ENCODE peak calls at places on chromosome 15, in seven cellular contexts. X is testis, L is right lobe of liver, H is heart left ventricle, Z is Peyer's patch, S is left lung, I is thoracic aorta. R is an unnamed sample.

GRCh38 chr15:43150171-43150929 is 17.0 kb downstream of the TMEM62 start:
- DNase-seq in X (no peak), L (no peak), H (no peak), Z (no peak), S (no peak), I (no peak), R (no peak)

GRCh38 chr15:25859838-25860645 is 3.1 kb downstream of the ATP10A start:
- DNase-seq in X (no peak), L (no peak), H (no peak), Z (no peak), S (no peak), I (no peak), R (no peak)

GRCh38 chr15:41022487-41023090 is 69.3 kb downstream of the CHAC1 start:
- DNase-seq in X (peak; percentile 34), L (no peak), H (no peak), Z (no peak), S (no peak), I (no peak), R (peak; percentile 79)

GRCh38 chr15:92111756-92112155 is 258.2 kb downstream of the SLCO3A1 start:
- DNase-seq in X (no peak), L (no peak), H (no peak), Z (no peak), S (no peak), I (no peak), R (no peak)

GRCh38 chr15:60773893-60774292 is 295.0 kb upstream of the ICE2 start:
- DNase-seq in X (no peak), L (no peak), H (no peak), Z (no peak), S (no peak), I (no peak), R (no peak)

GRCh38 chr15:68503791-68504720 is 72.1 kb upstream of the ITGA11 start:
- DNase-seq in X (no peak), L (no peak), H (no peak), Z (no peak), S (no peak), I (no peak), R (peak; percentile 53)

GRCh38 chr15:43292375-43293078 is 25.8 kb upstream of the TGM5 start:
- DNase-seq in X (no peak), L (no peak), H (no peak), Z (no peak), S (no peak), I (no peak), R (no peak)

GRCh38 chr15:101068961-101069734 is 150.0 kb downstream of the LRRK1 start:
- DNase-seq in X (peak; percentile 38), L (peak; percentile 39), H (peak; percentile 25), Z (no peak), S (peak; percentile 31), I (no peak), R (peak; percentile 93)

GRCh38 chr15:83365370-83365938 is 81.0 kb upstream of the BNC1 start:
- DNase-seq in X (peak; percentile 43), L (no peak), H (no peak), Z (no peak), S (peak; percentile 44), I (no peak), R (peak; percentile 72)

GRCh38 chr15:28281876-28282275 is 40.1 kb downstream of the HERC2 start:
- DNase-seq in X (no peak), L (no peak), H (no peak), Z (no peak), S (no peak), I (no peak), R (no peak)

GRCh38 chr15:44296625-44297524 is 8.4 kb downstream of the GOLM2 start:
- DNase-seq in X (no peak), L (no peak), H (no peak), Z (no peak), S (no peak), I (no peak), R (no peak)

GRCh38 chr15:70435369-70435768 is 328.0 kb downstream of the UACA start:
- DNase-seq in X (no peak), L (no peak), H (no peak), Z (no peak), S (no peak), I (no peak), R (no peak)

GRCh38 chr15:36756707-36757106 is 177.3 kb downstream of the CDIN1 start:
- DNase-seq in X (no peak), L (no peak), H (no peak), Z (no peak), S (no peak), I (no peak), R (no peak)

GRCh38 chr15:89119489-89120478 is 31.5 kb downstream of the ABHD2 start:
- DNase-seq in X (no peak), L (no peak), H (peak; percentile 40), Z (no peak), S (no peak), I (no peak), R (no peak)

GRCh38 chr15:94322141-94322540 is 90.8 kb downstream of the MCTP2 start:
- DNase-seq in X (no peak), L (no peak), H (no peak), Z (no peak), S (no peak), I (no peak), R (no peak)

GRCh38 chr15:38054488-38054887 is 120.0 kb downstream of the TMCO5A start:
- DNase-seq in X (no peak), L (no peak), H (no peak), Z (no peak), S (no peak), I (no peak), R (no peak)

GRCh38 chr15:51649659-51650521 is 27.3 kb upstream of the DMXL2 start:
- DNase-seq in X (peak; percentile 49), L (no peak), H (no peak), Z (no peak), S (no peak), I (no peak), R (peak; percentile 53)

GRCh38 chr15:52997123-52997522 is 207.0 kb upstream of the ONECUT1 start:
- DNase-seq in X (no peak), L (no peak), H (no peak), Z (no peak), S (no peak), I (no peak), R (no peak)

GRCh38 chr15:92629276-92629974 is 26.1 kb downstream of the FAM174B start:
- DNase-seq in X (no peak), L (no peak), H (no peak), Z (no peak), S (no peak), I (no peak), R (peak; percentile 23)

GRCh38 chr15:90839187-90840071 is 29.0 kb upstream of the FURIN start:
- DNase-seq in X (no peak), L (no peak), H (no peak), Z (peak; percentile 73), S (peak; percentile 68), I (no peak), R (peak; percentile 88)
- H3K4me3 ChIP-seq in X (no peak overlapping the region), L (no peak overlapping the region), H (no peak overlapping the region), Z (peak overlapping the region; percentile 36), S (no peak overlapping the region), I (peak overlapping the region; percentile 27), R (no peak overlapping the region)

GRCh38 chr15:66779331-66780009 is 77.4 kb downstream of the SMAD6 start:
- DNase-seq in X (no peak), L (peak; percentile 70), H (no peak), Z (peak; percentile 67), S (no peak), I (no peak), R (no peak)

GRCh38 chr15:66778314-66778665 is 76.3 kb downstream of the SMAD6 start:
- DNase-seq in X (no peak), L (no peak), H (no peak), Z (peak; percentile 36), S (no peak), I (no peak), R (no peak)

GRCh38 chr15:66778716-66779115 is 76.7 kb downstream of the SMAD6 start:
- DNase-seq in X (no peak), L (no peak), H (no peak), Z (peak; percentile 40), S (no peak), I (no peak), R (no peak)

GRCh38 chr15:66780973-66781718 is 79.1 kb downstream of the SMAD6 start:
- DNase-seq in X (no peak), L (no peak), H (no peak), Z (peak; percentile 37), S (no peak), I (no peak), R (no peak)

DNA sequence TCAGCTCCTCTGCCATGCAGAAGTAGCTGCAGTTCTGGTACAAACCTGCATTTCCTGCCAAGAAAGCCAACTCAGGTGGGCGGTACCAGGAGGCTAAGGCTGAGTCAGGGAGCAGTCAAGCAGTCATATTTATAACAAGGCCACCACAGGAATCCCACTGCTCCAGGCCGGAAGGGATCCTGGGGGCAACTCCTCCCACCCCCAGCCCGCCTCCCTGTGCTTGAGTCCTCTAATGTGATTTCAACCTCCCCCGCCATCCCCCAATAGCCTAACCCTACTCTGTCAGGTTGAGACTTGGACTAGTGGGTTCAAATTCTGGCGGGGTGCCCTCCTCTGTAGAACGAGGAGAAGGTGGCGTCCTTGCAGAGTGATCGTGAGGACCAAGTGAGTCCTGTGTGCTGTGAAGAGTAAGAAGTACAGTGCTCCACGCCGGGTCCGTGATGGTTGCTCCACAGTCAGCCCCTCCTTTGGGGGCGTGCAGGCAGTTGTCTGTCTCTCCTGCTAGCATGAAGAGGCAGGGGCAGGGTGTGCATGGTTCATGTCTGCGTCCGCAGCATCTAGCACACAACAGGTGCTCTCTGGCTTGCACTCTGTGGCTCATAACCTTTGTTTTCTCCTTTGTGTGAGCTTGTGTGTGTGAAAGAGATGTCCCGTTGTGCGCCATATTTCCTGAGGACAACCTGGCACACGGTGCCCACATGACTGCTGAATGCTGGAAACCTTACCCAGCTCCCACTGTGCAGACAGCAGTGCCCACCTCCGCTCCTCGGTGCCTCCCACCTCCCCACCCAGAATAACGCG is 78.3 kb downstream of the SMAD6 start:
- DNase-seq in X (no peak), L (no peak), H (no peak), Z (peak; percentile 47), S (no peak), I (peak; percentile 26), R (no peak)
- H3K27ac ChIP-seq in X (no peak overlapping the region), L (no peak overlapping the region), H (no peak overlapping the region), Z (peak overlapping the region; percentile 74), S (no peak overlapping the region), I (peak overlapping the region; percentile 64), R (peak overlapping the region; percentile 41)

GRCh38 chr15:99055555-99056134 is 48.1 kb upstream of the PGPEP1L start:
- DNase-seq in X (no peak), L (no peak), H (no peak), Z (no peak), S (no peak), I (no peak), R (no peak)

GRCh38 chr15:99057697-99058420 is 47.0 kb upstream of the SYNM start:
- DNase-seq in X (peak; percentile 21), L (no peak), H (peak; percentile 70), Z (no peak), S (no peak), I (no peak), R (no peak)

GRCh38 chr15:99057020-99057419 is 47.9 kb upstream of the SYNM start:
- DNase-seq in X (peak; percentile 30), L (no peak), H (no peak), Z (no peak), S (no peak), I (no peak), R (peak; percentile 76)

GRCh38 chr15:99059010-99059981 is 45.6 kb upstream of the SYNM start:
- DNase-seq in X (peak; percentile 79), L (peak; percentile 69), H (peak; percentile 91), Z (peak; percentile 74), S (peak; percentile 64), I (peak; percentile 50), R (peak; percentile 95)

GRCh38 chr15:99058421-99058870 is 46.4 kb upstream of the SYNM start:
- DNase-seq in X (no peak), L (no peak), H (no peak), Z (no peak), S (no peak), I (no peak), R (no peak)
- H3K4me3 ChIP-seq in X (peak overlapping the region; percentile 63), L (no peak overlapping the region), H (no peak overlapping the region), Z (peak overlapping the region; percentile 50), S (no peak overlapping the region), I (peak overlapping the region; percentile 73), R (no peak overlapping the region)

GRCh38 chr15:73650387-73651126 is 17.4 kb upstream of the NPTN start:
- DNase-seq in X (no peak), L (no peak), H (no peak), Z (no peak), S (no peak), I (no peak), R (no peak)
- H3K27ac ChIP-seq in X (no peak overlapping the region), L (no peak overlapping the region), H (no peak overlapping the region), Z (no peak overlapping the region), S (no peak overlapping the region), I (no peak overlapping the region), R (no peak overlapping the region)